ENCODE peak calls at places on chromosomes 7 and 10, in seven cellular contexts. L is AG04450, I is heart left ventricle, M is adrenal gland, O is brain microvascular endothelial cell, E is suprapubic skin, R is K562. U is an unnamed sample.

GRCh38 chr10:86821600-86821999 is 65.2 kb downstream of the BMPR1A start:
- DNase-seq in L (no peak), I (no peak), M (no peak), O (peak), E (no peak), R (peak), U (no peak)

GRCh38 chr7:7190142-7190541 is 7.8 kb downstream of the C1GALT1 start:
- DNase-seq in L (no peak), I (no peak), M (no peak), O (peak), E (no peak), R (peak), U (no peak)

GRCh38 chr7:152527610-152528032 is 91.8 kb upstream of the KMT2C start:
- DNase-seq in L (no peak), I (no peak), M (peak), O (no peak), E (no peak), R (no peak), U (peak)

GRCh38 chr7:81299272-81299671 is 380.4 kb upstream of the SEMA3C start:
- DNase-seq in L (peak), I (no peak), M (no peak), O (peak), E (no peak), R (no peak), U (no peak)

GRCh38 chr10:15433850-15434537 is 62.9 kb upstream of the FAM171A1 start:
- DNase-seq in L (peak), I (no peak), M (no peak), O (peak), E (no peak), R (peak), U (no peak)

GRCh38 chr10:13001041-13001886 is at the start of gene CCDC3:
- DNase-seq in L (no peak), I (peak), M (no peak), O (no peak), E (no peak), R (peak), U (no peak)

GRCh38 chr7:44142028-44142427 is 896 bp upstream of the MYL7 start:
- DNase-seq in L (no peak), I (no peak), M (no peak), O (no peak), E (no peak), R (no peak), U (no peak)

GRCh38 chr10:3668961-3669330 is 116.1 kb downstream of the KLF6 start:
- DNase-seq in L (no peak), I (no peak), M (no peak), O (no peak), E (no peak), R (no peak), U (no peak)

GRCh38 chr10:489335-489734 is 200.1 kb downstream of the DIP2C start:
- DNase-seq in L (no peak), I (no peak), M (peak), O (no peak), E (peak), R (no peak), U (peak)

GRCh38 chr7:56250135-56250534 is 133.9 kb upstream of the NUPR2 start:
- DNase-seq in L (no peak), I (no peak), M (no peak), O (no peak), E (peak), R (no peak), U (no peak)

GRCh38 chr10:3192856-3193635 is 20.5 kb upstream of the PITRM1 start:
- DNase-seq in L (peak), I (no peak), M (peak), O (peak), E (no peak), R (peak), U (peak)

GRCh38 chr10:101224910-101225823 is 4.1 kb downstream of the LBX1 start:
- DNase-seq in L (no peak), I (no peak), M (no peak), O (no peak), E (no peak), R (no peak), U (no peak)

GRCh38 chr10:14362098-14362497 is 31.4 kb upstream of the FRMD4A start:
- DNase-seq in L (no peak), I (no peak), M (no peak), O (peak), E (no peak), R (no peak), U (no peak)

GRCh38 chr7:51082940-51083533 is 233.6 kb downstream of the COBL start:
- DNase-seq in L (no peak), I (no peak), M (no peak), O (no peak), E (no peak), R (no peak), U (no peak)

GRCh38 chr10:74474022-74474713 is 323.1 kb downstream of the ADK start:
- DNase-seq in L (no peak), I (no peak), M (no peak), O (no peak), E (no peak), R (no peak), U (no peak)

GRCh38 chr7:47878662-47879061 is 69.6 kb downstream of the PKD1L1 start:
- DNase-seq in L (no peak), I (no peak), M (peak), O (no peak), E (no peak), R (no peak), U (no peak)

GRCh38 chr7:18700147-18700546 is 204.6 kb downstream of the HDAC9 start:
- DNase-seq in L (no peak), I (no peak), M (no peak), O (no peak), E (no peak), R (no peak), U (no peak)

GRCh38 chr7:49020145-49020544 is 95.8 kb downstream of the CDC14C start:
- DNase-seq in L (no peak), I (no peak), M (no peak), O (no peak), E (no peak), R (no peak), U (no peak)
- H3K27ac ChIP-seq in L (no peak), I (no peak), M (no peak), O (no peak), E (no peak), R (no peak), U (no peak)

DNA sequence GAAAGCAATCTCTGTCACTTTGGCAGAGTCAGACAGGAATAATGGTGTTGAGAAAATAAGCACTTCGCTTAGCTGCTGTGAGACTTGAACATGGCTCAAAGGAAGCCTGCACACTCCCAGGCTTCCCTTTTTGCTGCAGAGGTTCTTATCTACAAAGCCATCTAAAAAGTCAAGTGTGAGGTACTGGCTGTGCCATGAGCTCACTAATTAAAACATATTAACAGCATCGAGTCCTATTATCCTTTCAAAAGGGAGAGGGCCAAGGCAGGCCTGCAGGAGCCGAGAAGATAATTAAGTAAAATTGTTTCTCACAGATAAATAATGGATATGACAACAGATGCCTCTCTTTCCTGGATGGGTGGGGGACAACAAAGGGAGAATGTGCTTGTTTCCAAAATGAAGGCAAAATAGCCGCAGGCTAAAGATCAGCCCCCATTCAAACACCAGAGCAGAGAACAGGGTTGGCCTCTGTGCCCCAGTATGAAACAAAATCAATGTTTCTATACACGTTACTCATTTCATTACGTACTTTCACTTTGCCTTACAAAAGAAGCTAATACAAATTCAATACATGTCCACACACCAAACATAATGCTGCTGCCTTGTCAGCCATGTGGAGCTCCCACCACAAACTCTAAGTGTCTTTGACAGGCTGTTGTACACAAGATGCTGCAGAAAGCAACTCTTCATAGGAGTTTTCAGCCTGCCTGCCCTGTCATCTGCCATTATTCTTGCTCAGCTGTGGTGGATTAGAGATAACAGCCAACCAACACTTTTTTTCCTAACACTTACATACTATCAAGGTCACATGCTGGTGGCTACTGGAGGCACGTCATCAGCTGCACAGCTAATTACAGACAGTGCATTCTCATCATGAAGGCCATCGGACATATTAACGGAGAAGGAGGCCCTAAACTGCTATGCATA is 55.3 kb downstream of the ELAPOR2 start:
- DNase-seq in L (no peak), I (no peak), M (peak), O (no peak), E (no peak), R (peak), U (no peak)
- H3K4me3 ChIP-seq in L (no peak), I (no peak), M (no peak), O (no peak), E (no peak), R (peak), U (no peak)

GRCh38 chr7:1421946-1422345 is 37.3 kb downstream of the MICALL2 start:
- DNase-seq in L (no peak), I (no peak), M (no peak), O (no peak), E (no peak), R (no peak), U (no peak)

GRCh38 chr7:1418505-1419309 is 40.6 kb downstream of the MICALL2 start:
- DNase-seq in L (no peak), I (no peak), M (no peak), O (no peak), E (no peak), R (peak), U (no peak)

GRCh38 chr7:1421020-1421790 is 38.1 kb downstream of the MICALL2 start:
- DNase-seq in L (no peak), I (no peak), M (no peak), O (no peak), E (no peak), R (no peak), U (no peak)

GRCh38 chr7:1419310-1419634 is 40.0 kb downstream of the MICALL2 start:
- DNase-seq in L (no peak), I (no peak), M (no peak), O (no peak), E (no peak), R (no peak), U (no peak)

DNA sequence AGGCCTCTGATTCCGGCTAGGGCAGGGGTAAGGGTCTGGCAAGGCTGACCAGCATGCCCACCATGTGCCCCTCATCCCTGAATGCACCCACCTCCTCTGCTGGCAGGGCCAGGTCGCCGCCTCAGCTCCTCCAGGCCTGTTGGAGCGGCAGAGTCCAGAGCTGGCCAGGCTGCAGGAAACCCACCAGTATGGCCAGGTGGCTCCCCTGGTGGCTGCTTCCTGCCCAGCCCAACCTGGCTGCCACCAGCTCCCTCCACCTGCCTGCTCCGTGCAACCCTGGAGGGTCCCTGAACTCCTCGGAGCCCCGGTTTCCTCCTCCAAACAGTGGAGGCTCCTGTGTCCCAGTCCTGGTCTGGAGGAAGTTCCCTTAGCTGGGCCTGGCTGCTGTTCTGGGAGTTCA is 39.6 kb downstream of the MICALL2 start:
- DNase-seq in L (no peak), I (no peak), M (no peak), O (no peak), E (no peak), R (no peak), U (no peak)
- TF ChIP-seq CTCF in L (no peak), I (no peak), M (no peak), O (peak), E (no peak), R (no peak), U (no peak)

GRCh38 chr10:103701380-103702222 is 153.8 kb downstream of the SH3PXD2A start:
- DNase-seq in L (no peak), I (no peak), M (no peak), O (no peak), E (no peak), R (no peak), U (no peak)

GRCh38 chr10:103699611-103700435 is 155.6 kb downstream of the SH3PXD2A start:
- DNase-seq in L (no peak), I (no peak), M (no peak), O (no peak), E (no peak), R (no peak), U (no peak)

GRCh38 chr10:103698266-103698665 is 157.1 kb downstream of the SH3PXD2A start:
- DNase-seq in L (no peak), I (no peak), M (no peak), O (no peak), E (no peak), R (no peak), U (no peak)

GRCh38 chr10:103697787-103698186 is 157.6 kb downstream of the SH3PXD2A start:
- DNase-seq in L (no peak), I (no peak), M (no peak), O (no peak), E (no peak), R (no peak), U (no peak)

GRCh38 chr10:103700436-103700715 is 155.0 kb downstream of the SH3PXD2A start:
- DNase-seq in L (no peak), I (no peak), M (no peak), O (no peak), E (no peak), R (no peak), U (no peak)
- H3K27ac ChIP-seq in L (no peak), I (no peak), M (no peak), O (no peak), E (no peak), R (no peak), U (no peak)

GRCh38 chr10:88952647-88953111 is at the start of gene ACTA2:
- DNase-seq in L (peak), I (peak), M (peak), O (peak), E (no peak), R (no peak), U (peak)

GRCh38 chr10:88953662-88954061 is 1.1 kb upstream of the ACTA2 start:
- DNase-seq in L (no peak), I (no peak), M (no peak), O (no peak), E (no peak), R (no peak), U (no peak)

GRCh38 chr10:88949051-88949450 is 3.5 kb downstream of the ACTA2 start:
- DNase-seq in L (no peak), I (no peak), M (no peak), O (no peak), E (no peak), R (no peak), U (no peak)

GRCh38 chr10:88946965-88947590 is 5.5 kb downstream of the ACTA2 start:
- DNase-seq in L (no peak), I (no peak), M (no peak), O (no peak), E (no peak), R (no peak), U (no peak)

DNA sequence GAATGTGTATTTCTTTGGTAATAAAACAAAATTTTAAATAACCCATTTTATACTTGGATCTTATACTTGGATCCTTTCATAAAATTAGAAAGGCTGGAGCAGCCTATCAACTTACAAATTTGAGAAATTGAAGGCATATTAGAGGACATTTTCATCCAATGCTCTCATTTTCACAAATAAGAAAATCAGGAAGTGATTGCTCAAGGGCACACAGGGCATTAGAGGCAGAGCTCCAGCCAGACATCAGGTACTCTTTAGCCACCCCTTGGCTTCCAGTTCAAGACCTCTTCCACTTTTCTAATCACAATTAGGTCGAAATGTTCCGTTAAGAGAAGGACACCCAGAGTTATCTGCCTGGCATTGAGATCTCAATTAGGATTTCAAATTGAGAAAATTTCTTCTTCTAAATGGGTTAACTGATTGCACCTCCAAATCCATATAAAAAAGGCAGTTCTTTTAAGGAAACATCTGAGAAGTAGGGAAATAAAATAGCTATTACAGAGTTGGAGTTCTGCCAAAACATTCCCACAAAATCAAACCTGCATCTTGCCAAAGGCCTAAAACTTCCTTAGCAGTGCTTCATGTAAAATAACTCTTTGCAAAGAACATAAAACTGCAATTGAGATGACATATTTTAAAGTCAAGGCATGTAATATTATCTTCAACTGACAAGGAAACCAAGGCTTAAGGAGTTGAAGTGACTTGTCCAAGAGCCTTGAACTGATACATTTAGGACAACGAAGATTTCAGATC is 2.5 kb downstream of the ACTA2 start:
- DNase-seq in L (no peak), I (no peak), M (no peak), O (no peak), E (no peak), R (no peak), U (no peak)
- H3K4me3 ChIP-seq in L (peak), I (no peak), M (peak), O (no peak), E (peak), R (no peak), U (peak)

DNA sequence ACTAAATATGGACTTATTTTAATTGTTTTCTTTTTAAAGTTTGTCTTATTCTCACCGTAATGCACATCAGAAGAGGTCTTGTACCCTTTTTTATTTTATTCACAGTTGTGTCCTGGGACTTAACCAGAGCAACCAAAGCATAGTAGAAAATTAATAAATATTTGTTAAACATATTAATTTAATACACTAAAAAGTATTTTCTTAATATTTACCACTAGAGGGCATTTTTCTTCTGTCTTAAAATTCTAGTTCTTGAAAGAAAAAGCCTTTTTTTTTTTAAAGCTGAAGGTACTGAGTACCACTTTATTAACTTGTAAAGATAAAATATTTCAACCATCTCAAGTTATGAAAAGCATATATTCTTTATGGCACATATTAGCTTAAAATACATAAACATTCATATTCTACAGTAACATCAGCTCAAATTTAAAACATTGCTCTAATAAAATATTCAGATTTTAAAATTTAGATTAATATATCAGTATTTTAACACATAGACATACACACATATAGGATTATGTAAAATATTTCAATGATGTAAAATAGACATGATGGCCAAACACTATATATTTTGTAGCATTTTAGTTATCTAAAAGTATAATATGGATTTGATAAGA is 260.4 kb downstream of the SEMA3A start:
- DNase-seq in L (no peak), I (no peak), M (no peak), O (no peak), E (no peak), R (no peak), U (no peak)
- TF ChIP-seq CTCF in L (peak), I (no peak), M (no peak), O (peak), E (no peak), R (no peak), U (no peak)

DNA sequence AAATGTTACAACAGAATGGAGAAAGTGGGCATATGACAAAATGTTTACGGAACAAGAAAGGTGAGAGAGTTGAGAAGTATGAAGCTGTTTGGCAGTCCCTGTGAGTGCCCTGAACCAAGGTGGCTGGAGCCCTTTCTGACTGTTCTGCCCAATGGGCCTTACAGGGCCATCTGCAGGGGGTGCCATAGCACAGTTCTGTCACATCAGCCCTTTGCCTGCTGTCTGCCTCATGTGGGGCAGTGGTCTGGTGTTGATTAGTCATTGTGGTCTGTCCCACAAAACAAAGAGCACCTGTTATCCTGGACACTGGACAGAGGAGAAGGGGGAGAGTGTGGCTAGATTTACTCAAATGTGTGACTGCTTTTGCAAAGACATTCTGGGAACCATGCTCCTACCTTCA is 51.5 kb upstream of the OSBPL3 start:
- DNase-seq in L (no peak), I (no peak), M (no peak), O (no peak), E (no peak), R (no peak), U (no peak)
- H3K27ac ChIP-seq in L (no peak), I (no peak), M (no peak), O (no peak), E (no peak), R (no peak), U (no peak)

DNA sequence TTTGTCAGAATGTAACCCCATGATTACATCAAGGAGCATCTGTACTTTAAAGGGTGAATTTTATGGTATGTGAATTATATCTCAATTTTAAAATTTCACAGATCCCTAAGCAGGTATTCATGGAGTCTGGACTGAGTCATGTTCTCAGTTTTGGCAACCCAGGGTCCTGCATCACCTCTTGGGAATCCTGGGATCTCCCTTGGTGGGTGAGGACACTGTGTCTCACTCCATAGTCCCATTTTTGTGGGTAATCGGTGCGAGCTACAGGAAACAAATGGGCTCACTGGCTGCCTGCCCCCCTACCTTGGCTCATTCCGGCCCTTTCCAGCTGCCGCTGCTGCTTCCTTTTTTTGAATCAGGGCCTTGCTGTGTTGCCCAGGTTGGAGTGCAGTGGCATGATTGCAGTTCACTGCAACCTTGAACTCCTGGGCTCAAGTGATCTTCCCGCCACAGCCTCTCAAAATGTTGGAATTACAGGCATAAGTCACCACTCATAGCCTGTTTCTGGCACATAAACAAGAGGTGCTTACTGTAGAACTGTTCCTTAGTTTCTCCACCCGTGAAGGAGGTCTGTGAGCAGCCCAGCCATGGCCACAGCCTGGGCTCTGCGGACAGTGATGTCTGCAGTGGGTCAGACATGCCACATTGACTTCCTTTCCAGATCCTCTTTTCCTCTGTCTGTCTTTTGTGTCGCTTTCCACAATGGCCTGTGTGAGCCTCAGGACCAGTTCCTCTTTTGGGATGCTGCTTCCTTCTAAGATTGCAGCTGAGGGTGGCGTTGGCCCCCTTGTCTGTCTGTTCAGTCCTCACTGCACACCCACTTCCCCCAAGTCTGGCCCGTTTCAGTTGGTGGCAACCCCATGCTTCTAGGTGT is 14.5 kb downstream of the PALD1 start:
- DNase-seq in L (no peak), I (no peak), M (peak), O (no peak), E (no peak), R (no peak), U (no peak)
- H3K4me3 ChIP-seq in L (no peak), I (no peak), M (no peak), O (no peak), E (no peak), R (no peak), U (no peak)

U was measured in uterus.